ENCODE peak calls at places on chromosome 1, in nine cellular contexts. R, K, X, J, O, E, P, V and C are unnamed samples.

GRCh38 chr1:155309423-155310021 is 856 bp downstream of the FDPS start:
- DNase-seq in R (no peak), K (no peak), X (peak; percentile 77), J (no peak), O (peak; percentile 48), E (no peak), P (no peak), V (no peak), C (no peak)

GRCh38 chr1:168504064-168504837 is 39.5 kb downstream of the XCL2 start:
- DNase-seq in R (no peak), K (no peak), X (no peak), J (no peak), O (no peak), E (no peak), P (no peak), V (no peak), C (no peak)

GRCh38 chr1:160465123-160465522 is 57.9 kb downstream of the SLAMF6 start:
- DNase-seq in R (no peak), K (no peak), X (no peak), J (no peak), O (no peak), E (no peak), P (no peak), V (no peak), C (no peak)

GRCh38 chr1:30375156-30375555 is 348.2 kb downstream of the MATN1 start:
- DNase-seq in R (no peak), K (no peak), X (no peak), J (no peak), O (no peak), E (no peak), P (no peak), V (no peak), C (no peak)

GRCh38 chr1:91507330-91507729 is 6.7 kb downstream of the CDC7 start:
- DNase-seq in R (no peak), K (no peak), X (no peak), J (no peak), O (no peak), E (no peak), P (no peak), V (no peak), C (no peak)

GRCh38 chr1:195005338-195005737 is 1602.9 kb downstream of the KCNT2 start:
- DNase-seq in R (no peak), K (no peak), X (no peak), J (no peak), O (peak; percentile 88), E (no peak), P (no peak), V (no peak), C (no peak)

GRCh38 chr1:159012495-159012894 is 2.8 kb downstream of the IFI16 start:
- DNase-seq in R (no peak), K (no peak), X (peak; percentile 87), J (no peak), O (no peak), E (no peak), P (no peak), V (peak; percentile 28), C (no peak)

GRCh38 chr1:8941906-8942305 is 3.8 kb upstream of the CA6 start:
- DNase-seq in R (peak; percentile 65), K (no peak), X (no peak), J (no peak), O (peak; percentile 55), E (peak; percentile 78), P (no peak), V (no peak), C (no peak)

GRCh38 chr1:97277891-97278662 is 556.5 kb downstream of the PTBP2 start:
- DNase-seq in R (no peak), K (no peak), X (no peak), J (no peak), O (peak; percentile 95), E (peak; percentile 51), P (no peak), V (no peak), C (no peak)

GRCh38 chr1:156499703-156500577 is 635 bp downstream of the MEF2D start:
- DNase-seq in R (no peak), K (peak; percentile 43), X (peak; percentile 62), J (peak; percentile 72), O (peak; percentile 51), E (no peak), P (peak; percentile 62), V (no peak), C (peak; percentile 28)

GRCh38 chr1:2983319-2983705 is 38.0 kb upstream of the ACTRT2 start:
- DNase-seq in R (no peak), K (no peak), X (no peak), J (peak; percentile 18), O (no peak), E (no peak), P (no peak), V (no peak), C (no peak)

GRCh38 chr1:224782601-224783000 is 146.9 kb upstream of the DNAH14 start:
- DNase-seq in R (no peak), K (no peak), X (no peak), J (no peak), O (no peak), E (no peak), P (no peak), V (no peak), C (no peak)

GRCh38 chr1:178947688-178948003 is 76.8 kb upstream of the ANGPTL1 start:
- DNase-seq in R (no peak), K (no peak), X (no peak), J (no peak), O (no peak), E (no peak), P (no peak), V (no peak), C (no peak)

GRCh38 chr1:233965856-233966255 is 61.4 kb downstream of the SLC35F3 start:
- DNase-seq in R (no peak), K (no peak), X (no peak), J (no peak), O (no peak), E (no peak), P (no peak), V (no peak), C (no peak)